ENCODE peak calls at places on chromosomes 11 and 22, in four cellular contexts. C, J, O and N are unnamed samples.
A peak's percentile ranks its signal among the peaks of the same experiment; 100 is the strongest.

GRCh38 chr11:76788661-76789442 is 5.7 kb downstream of the TSKU start:
- DNase-seq in O (no peak), C (peak; percentile 83), J (no peak), N (no peak)

GRCh38 chr11:101091781-101092180 is 37.8 kb downstream of the PGR start:
- DNase-seq in O (no peak), J (no peak), C (no peak), N (peak; percentile 6)

GRCh38 chr22:36405671-36406070 is 17.9 kb upstream of the MYH9 start:
- DNase-seq in C (peak; percentile 80), O (peak; percentile 44), J (no peak), N (peak; percentile 66)

GRCh38 chr22:33272180-33272579 is 214.0 kb upstream of the SYN3 start:
- DNase-seq in C (no peak), O (no peak), J (no peak), N (no peak)

GRCh38 chr11:112570335-112570734 is 309.7 kb upstream of the PLET1 start:
- DNase-seq in O (no peak), J (no peak), C (no peak), N (no peak)

GRCh38 chr11:1830119-1830499 is 4.7 kb upstream of the SYT8 start:
- DNase-seq in O (no peak), C (peak; percentile 42), J (no peak), N (no peak)

GRCh38 chr11:104531894-104532293 is 366.4 kb downstream of the CASP12 start:
- DNase-seq in O (no peak), C (no peak), J (no peak), N (no peak)

GRCh38 chr22:44207981-44208317 is 27.2 kb downstream of the PARVG start:
- DNase-seq in J (no peak), C (no peak), O (no peak), N (no peak)

GRCh38 chr22:44668190-44668885 is 33.7 kb upstream of the PRR5 start:
- DNase-seq in J (no peak), O (no peak), C (peak; percentile 48), N (no peak)

GRCh38 chr22:46173152-46173551 is 22.8 kb downstream of the PPARA start:
- DNase-seq in C (no peak), O (no peak), J (no peak), N (peak; percentile 21)

GRCh38 chr11:22456993-22457748 is 119.0 kb downstream of the SLC17A6 start:
- DNase-seq in O (no peak), C (no peak), J (no peak), N (no peak)

GRCh38 chr11:73324665-73325035 is 16.6 kb downstream of the ARHGEF17 start:
- DNase-seq in J (no peak), C (no peak), O (peak; percentile 53), N (no peak)

GRCh38 chr22:24894220-24894975 is 52.1 kb downstream of the LHFPL7 start:
- DNase-seq in O (peak; percentile 99), C (peak; percentile 88), J (peak; percentile 91), N (peak; percentile 98)

GRCh38 chr11:118216621-118217526 is 7.9 kb downstream of the JAML start:
- DNase-seq in J (no peak), O (no peak), C (no peak), N (no peak)

GRCh38 chr11:61890536-61891330 is 612 bp downstream of the FADS3 start:
- DNase-seq in O (peak; percentile 86), C (peak; percentile 74), J (no peak), N (peak; percentile 80)

GRCh38 chr11:72223615-72224586 is 666 bp upstream of the INPPL1 start:
- DNase-seq in O (peak; percentile 69), C (peak; percentile 83), J (no peak), N (peak; percentile 79)

GRCh38 chr11:27150098-27150497 is 109.5 kb downstream of the BBOX1 start:
- DNase-seq in J (no peak), C (no peak), O (no peak), N (no peak)

GRCh38 chr11:95908826-95909225 is 15.1 kb downstream of the MTMR2 start:
- DNase-seq in O (peak; percentile 57), J (no peak), C (no peak), N (peak; percentile 39)

GRCh38 chr22:45157907-45158306 is 5.8 kb upstream of the NUP50 start:
- DNase-seq in C (no peak), O (no peak), J (no peak), N (peak; percentile 34)

GRCh38 chr11:13391217-13391616 is 71.8 kb downstream of the BTBD10 start:
- DNase-seq in O (no peak), J (no peak), C (no peak), N (no peak)

GRCh38 chr11:73236205-73236765 is 18.2 kb downstream of the P2RY2 start:
- DNase-seq in J (no peak), C (no peak), O (peak; percentile 13), N (no peak)

GRCh38 chr22:40422558-40423245 is 52.3 kb downstream of the SGSM3 start:
- DNase-seq in J (no peak), O (no peak), C (peak; percentile 67), N (no peak)

GRCh38 chr22:23696326-23696851 is 5.6 kb downstream of the RGL4 start:
- DNase-seq in O (peak; percentile 76), J (no peak), C (peak; percentile 66), N (no peak)

GRCh38 chr11:117473692-117474091 is 146.0 kb downstream of the CEP164 start:
- DNase-seq in J (no peak), O (no peak), C (no peak), N (no peak)

GRCh38 chr11:35151241-35151640 is 12.3 kb downstream of the CD44 start:
- DNase-seq in O (peak; percentile 60), C (no peak), J (no peak), N (no peak)

GRCh38 chr11:14359573-14360031 is 619 bp upstream of the RRAS2 start:
- DNase-seq in J (no peak), O (no peak), C (no peak), N (no peak)

GRCh38 chr11:120566176-120566575 is 54.6 kb downstream of the GRIK4 start:
- DNase-seq in C (no peak), J (no peak), O (peak; percentile 47), N (no peak)

GRCh38 chr22:50082197-50082715 is 3.0 kb downstream of the MLC1 start:
- DNase-seq in C (no peak), O (no peak), J (no peak), N (no peak)

GRCh38 chr11:109680127-109680526 is 258.1 kb downstream of the C11orf87 start:
- DNase-seq in C (no peak), J (no peak), O (peak; percentile 45), N (no peak)

GRCh38 chr11:125372088-125372487 is 124.0 kb downstream of the FEZ1 start:
- DNase-seq in C (no peak), J (no peak), O (no peak), N (no peak)

GRCh38 chr11:115304774-115305472 is 199.3 kb downstream of the CADM1 start:
- DNase-seq in J (no peak), C (no peak), O (no peak), N (no peak)

GRCh38 chr22:46564084-46564714 is 26.8 kb upstream of the CELSR1 start:
- DNase-seq in C (no peak), O (no peak), J (no peak), N (no peak)

GRCh38 chr11:18011633-18012313 is 1.1 kb downstream of the SERGEF start:
- DNase-seq in J (no peak), C (no peak), O (peak; percentile 9), N (no peak)